ENCODE peak calls at places on chromosome 16, in six cellular contexts. J is H1, C is IMR-90, R is H9, U is neuronal stem cell, B is trophoblast cell. O is an unnamed sample.

GRCh38 chr16:67181346-67181745 is 2.4 kb downstream of the MATCAP1 start:
- DNase-seq in J (no peak), C (peak), R (no peak), U (no peak), B (no peak), O (peak)

GRCh38 chr16:74837056-74837455 is 62.4 kb upstream of the FA2H start:
- DNase-seq in J (no peak), C (no peak), R (no peak), U (no peak), B (no peak), O (no peak)

GRCh38 chr16:64540449-64540848 is 581.4 kb downstream of the CDH11 start:
- DNase-seq in J (no peak), C (no peak), R (no peak), U (no peak), B (no peak), O (no peak)

GRCh38 chr16:10521681-10522274 is 58.6 kb downstream of the EMP2 start:
- DNase-seq in J (no peak), C (peak), R (peak), U (peak), B (peak), O (peak)

GRCh38 chr16:87461466-87461975 is 31.3 kb downstream of the ZCCHC14 start:
- DNase-seq in J (peak), C (no peak), R (peak), U (peak), B (peak), O (peak)

GRCh38 chr16:75074920-75075687 is 41.5 kb downstream of the LDHD start:
- DNase-seq in J (no peak), C (no peak), R (no peak), U (no peak), B (no peak), O (no peak)

GRCh38 chr16:57544129-57544653 is 1.7 kb downstream of the ADGRG5 start:
- DNase-seq in J (no peak), C (no peak), R (peak), U (no peak), B (no peak), O (no peak)

GRCh38 chr16:84851192-84852127 is 31.7 kb downstream of the CRISPLD2 start:
- DNase-seq in J (no peak), C (peak), R (no peak), U (no peak), B (peak), O (peak)

GRCh38 chr16:71672125-71672524 is 46.1 kb downstream of the MARVELD3 start:
- DNase-seq in J (no peak), C (no peak), R (no peak), U (no peak), B (no peak), O (no peak)

GRCh38 chr16:29784901-29785500 is 5.5 kb upstream of the KIF22 start:
- DNase-seq in J (peak), C (peak), R (peak), U (peak), B (no peak), O (peak)

GRCh38 chr16:11355862-11356261 is 10.6 kb downstream of the RMI2 start:
- DNase-seq in J (no peak), C (no peak), R (no peak), U (no peak), B (no peak), O (no peak)

GRCh38 chr16:11224894-11225676 is 30.9 kb downstream of the SOCS1 start:
- DNase-seq in J (no peak), C (peak), R (no peak), U (no peak), B (no peak), O (peak)

GRCh38 chr16:74573622-74574021 is 33.3 kb downstream of the GLG1 start:
- DNase-seq in J (no peak), C (no peak), R (no peak), U (no peak), B (no peak), O (no peak)

GRCh38 chr16:75263963-75264445 is 12.6 kb upstream of the BCAR1 start:
- DNase-seq in J (no peak), C (no peak), R (no peak), U (no peak), B (no peak), O (peak)

GRCh38 chr16:86089986-86090385 is 191.0 kb downstream of the IRF8 start:
- DNase-seq in J (no peak), C (no peak), R (no peak), U (no peak), B (no peak), O (no peak)

GRCh38 chr16:89345663-89346150 is 128.2 kb downstream of the ZNF778 start:
- DNase-seq in J (no peak), C (no peak), R (no peak), U (no peak), B (no peak), O (no peak)

GRCh38 chr16:21647562-21648164 is 4.7 kb downstream of the IGSF6 start:
- DNase-seq in J (no peak), C (no peak), R (no peak), U (no peak), B (no peak), O (no peak)

GRCh38 chr16:82603784-82604411 is 22.9 kb upstream of the CDH13 start:
- DNase-seq in J (no peak), C (peak), R (peak), U (peak), B (no peak), O (peak)

GRCh38 chr16:10509534-10510025 is 70.8 kb downstream of the EMP2 start:
- DNase-seq in J (peak), C (peak), R (peak), U (peak), B (peak), O (peak)

GRCh38 chr16:88317619-88317977 is 65.2 kb upstream of the ZNF469 start:
- DNase-seq in J (no peak), C (peak), R (no peak), U (no peak), B (no peak), O (peak)

GRCh38 chr16:89472711-89473075 is 17.7 kb downstream of the ANKRD11 start:
- DNase-seq in J (no peak), C (no peak), R (no peak), U (no peak), B (no peak), O (no peak)

GRCh38 chr16:87459833-87460232 is 33.0 kb downstream of the ZCCHC14 start:
- DNase-seq in J (no peak), C (no peak), R (no peak), U (no peak), B (no peak), O (no peak)

GRCh38 chr16:54362801-54363200 is 76.2 kb upstream of the IRX3 start:
- DNase-seq in J (no peak), C (no peak), R (no peak), U (no peak), B (no peak), O (no peak)

GRCh38 chr16:83113317-83113716 is 486.5 kb downstream of the CDH13 start:
- DNase-seq in J (no peak), C (peak), R (peak), U (peak), B (no peak), O (no peak)

GRCh38 chr16:30747331-30747730 is 894 bp upstream of the PHKG2 start:
- DNase-seq in J (no peak), C (peak), R (no peak), U (no peak), B (peak), O (no peak)

GRCh38 chr16:4846503-4846900 is 586 bp downstream of the GLYR1 start:
- DNase-seq in J (no peak), C (peak), R (peak), U (no peak), B (peak), O (peak)

GRCh38 chr16:74743668-74744299 is 30.8 kb downstream of the FA2H start:
- DNase-seq in J (no peak), C (peak), R (no peak), U (no peak), B (peak), O (peak)

GRCh38 chr16:49588729-49589384 is 215.3 kb downstream of the C16orf78 start:
- DNase-seq in J (no peak), C (peak), R (peak), U (no peak), B (no peak), O (peak)

GRCh38 chr16:65015577-65015976 is 106.3 kb downstream of the CDH11 start:
- DNase-seq in J (no peak), C (no peak), R (no peak), U (no peak), B (no peak), O (no peak)

GRCh38 chr16:85028638-85029412 is 1.2 kb downstream of the KIAA0513 start:
- DNase-seq in J (no peak), C (peak), R (no peak), U (no peak), B (peak), O (peak)

GRCh38 chr16:87918866-87919680 is 17.3 kb downstream of the CA5A start:
- DNase-seq in J (no peak), C (no peak), R (no peak), U (no peak), B (no peak), O (no peak)

GRCh38 chr16:78770353-78771091 is 671.1 kb downstream of the WWOX start:
- DNase-seq in J (peak), C (no peak), R (peak), U (peak), B (peak), O (peak)

GRCh38 chr16:11410382-11411058 is 65.3 kb downstream of the RMI2 start:
- DNase-seq in J (no peak), C (no peak), R (no peak), U (no peak), B (no peak), O (no peak)

GRCh38 chr16:54503436-54503835 is 216.8 kb upstream of the IRX3 start:
- DNase-seq in J (no peak), C (no peak), R (no peak), U (no peak), B (no peak), O (no peak)

GRCh38 chr16:19167710-19168172 is 299 bp upstream of the SYT17 start:
- DNase-seq in J (peak), C (peak), R (peak), U (peak), B (peak), O (peak)

GRCh38 chr16:19166500-19166899 is 1.5 kb upstream of the SYT17 start:
- DNase-seq in J (no peak), C (no peak), R (no peak), U (no peak), B (no peak), O (no peak)

GRCh38 chr16:19163215-19163614 is 4.8 kb upstream of the SYT17 start:
- DNase-seq in J (no peak), C (no peak), R (no peak), U (no peak), B (no peak), O (no peak)

GRCh38 chr16:19164285-19164684 is 3.8 kb upstream of the SYT17 start:
- DNase-seq in J (no peak), C (no peak), R (no peak), U (no peak), B (no peak), O (no peak)

DNA sequence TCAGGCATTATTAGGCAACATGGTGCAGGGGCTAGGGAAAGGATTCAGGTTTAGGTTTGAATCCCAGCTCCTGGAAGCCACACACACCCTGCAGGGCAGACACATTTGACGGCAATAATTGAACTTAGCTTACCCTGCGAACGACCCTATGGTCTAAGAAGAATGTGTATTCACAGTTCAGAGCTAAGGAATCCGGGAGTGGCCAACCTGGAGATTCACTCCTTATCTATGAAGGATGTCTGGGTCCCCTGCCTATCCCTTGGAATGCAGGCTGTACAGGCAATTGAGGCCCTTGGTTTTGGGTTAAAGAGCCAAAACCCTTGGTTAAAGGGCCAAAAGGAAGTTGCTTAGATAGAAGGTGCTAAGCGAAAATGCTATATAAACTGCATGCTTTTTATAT is 2.9 kb upstream of the SYT17 start:
- DNase-seq in J (no peak), C (no peak), R (no peak), U (no peak), B (peak), O (no peak)
- H4K91ac ChIP-seq in J (no peak), C (no peak), R (no peak), U (no peak), B (no peak), O (no peak)

DNA sequence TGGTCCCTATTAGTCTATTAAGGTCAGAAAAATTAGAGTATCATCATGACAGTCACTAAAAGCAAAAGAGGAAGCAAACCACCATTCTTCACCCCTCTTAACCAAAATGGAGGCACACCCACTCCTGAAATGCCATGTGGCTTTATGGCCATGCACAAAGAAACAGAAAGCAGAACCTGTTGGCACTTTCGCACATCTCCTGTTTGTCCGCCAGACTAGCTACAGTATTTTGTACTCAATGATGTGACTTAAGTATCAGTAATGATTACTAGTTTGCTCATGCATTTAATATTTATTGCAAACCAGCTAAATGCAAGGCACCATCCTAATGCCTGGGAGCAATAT is 70.2 kb upstream of the GNAO1 start:
- DNase-seq in J (no peak), C (no peak), R (no peak), U (no peak), B (no peak), O (no peak)
- H3K18ac ChIP-seq in J (no peak), C (no peak), R (no peak), U (no peak), B (no peak), O (no peak)

GRCh38 chr16:27532088-27532810 is 17.5 kb downstream of the GTF3C1 start:
- DNase-seq in J (no peak), C (no peak), R (no peak), U (no peak), B (no peak), O (no peak)

GRCh38 chr16:27526169-27526568 is 23.5 kb downstream of the GTF3C1 start:
- DNase-seq in J (no peak), C (no peak), R (no peak), U (no peak), B (no peak), O (no peak)

GRCh38 chr16:27531186-27531585 is 18.5 kb downstream of the GTF3C1 start:
- DNase-seq in J (no peak), C (no peak), R (no peak), U (no peak), B (no peak), O (no peak)

GRCh38 chr16:27528294-27528693 is 21.4 kb downstream of the GTF3C1 start:
- DNase-seq in J (no peak), C (no peak), R (no peak), U (no peak), B (no peak), O (no peak)

GRCh38 chr16:27529962-27530361 is 19.8 kb downstream of the GTF3C1 start:
- DNase-seq in J (no peak), C (peak), R (no peak), U (no peak), B (no peak), O (peak)
- H4K91ac ChIP-seq in J (no peak), C (no peak), R (no peak), U (no peak), B (no peak), O (no peak)

GRCh38 chr16:2253293-2253692 is 1.9 kb upstream of the ECI1 start:
- DNase-seq in J (no peak), C (no peak), R (peak), U (no peak), B (no peak), O (no peak)

GRCh38 chr16:2252806-2253148 is 1.4 kb upstream of the ECI1 start:
- DNase-seq in J (no peak), C (no peak), R (no peak), U (no peak), B (no peak), O (no peak)

GRCh38 chr16:2250652-2251280 is 621 bp downstream of the ECI1 start:
- DNase-seq in J (no peak), C (no peak), R (no peak), U (peak), B (peak), O (peak)

GRCh38 chr16:2246301-2246885 is 5.0 kb downstream of the ECI1 start:
- DNase-seq in J (no peak), C (no peak), R (no peak), U (no peak), B (no peak), O (no peak)

DNA sequence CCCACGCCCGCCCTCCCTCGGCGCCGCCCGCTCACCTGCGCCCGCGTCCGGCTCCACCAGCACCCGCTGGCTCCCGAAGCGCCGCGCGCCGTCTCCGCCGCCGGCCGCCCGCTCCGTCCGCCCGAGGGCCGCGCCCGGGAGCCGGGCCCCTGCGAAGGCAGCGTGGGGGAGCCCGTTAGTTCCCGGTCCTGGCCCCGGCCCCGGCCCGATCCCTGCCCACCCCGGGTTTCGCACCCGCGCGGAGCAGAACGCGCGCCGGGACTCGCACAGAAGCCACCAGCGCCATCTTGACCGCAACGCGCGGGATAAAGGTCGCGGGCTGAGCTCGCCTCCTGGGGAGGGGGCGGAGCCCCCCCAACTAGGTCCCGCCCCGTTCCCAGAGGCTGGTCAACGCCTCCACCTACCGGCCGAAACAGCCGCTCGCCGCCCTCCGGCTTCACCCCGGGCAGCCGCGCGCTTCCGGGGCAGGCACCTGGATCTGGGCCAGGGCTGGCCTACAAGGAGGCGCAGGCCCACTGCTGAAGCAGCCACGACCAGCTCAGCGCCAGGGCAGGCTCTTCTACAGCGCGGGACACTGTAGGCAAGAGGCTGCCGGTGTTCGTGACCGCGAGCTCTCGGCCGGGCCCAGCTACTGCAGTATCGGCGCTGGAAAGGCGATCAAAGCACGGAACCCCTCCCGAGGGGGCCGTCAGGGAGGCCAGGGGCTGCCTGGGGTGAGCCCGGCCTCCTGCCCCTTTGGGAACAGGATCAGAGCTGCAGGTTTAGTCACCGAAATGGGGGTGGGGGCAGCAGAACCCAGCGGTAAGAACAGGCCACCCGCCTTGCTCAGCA is at the start of gene ECI1:
- DNase-seq in J (peak), C (peak), R (peak), U (peak), B (peak), O (peak)
- H3K18ac ChIP-seq in J (peak), C (no peak), R (peak), U (peak), B (peak), O (peak)

GRCh38 chr16:13926507-13926906 is 6.6 kb downstream of the ERCC4 start:
- DNase-seq in J (no peak), C (no peak), R (no peak), U (no peak), B (no peak), O (no peak)
- H4K91ac ChIP-seq in J (no peak), C (no peak), R (no peak), U (no peak), B (no peak), O (no peak)

GRCh38 chr16:9047689-9048301 is 43.6 kb upstream of the HAPSTR1 start:
- DNase-seq in J (peak), C (peak), R (peak), U (peak), B (peak), O (peak)
- H3K18ac ChIP-seq in J (peak), C (peak), R (no peak), U (no peak), B (peak), O (peak)

O was measured in mesenchymal stem cell.